ENCODE peak calls at places on chromosomes 5 and 9, in five cellular contexts. One of them, this sample, is unnamed.

GRCh38 chr9:6759114-6759977 is 1.6 kb downstream of the KDM4C start:
- DNase-seq in ELR: peak
- DNase-seq in ovary: peak
- DNase-seq in lower leg skin: no peak
- DNase-seq in iris pigment epithelial cell: peak
- DNase-seq in this sample: no peak

GRCh38 chr5:12934722-12935121 is 1009.8 kb downstream of the DNAH5 start:
- DNase-seq in ELR: peak
- DNase-seq in ovary: no peak
- DNase-seq in lower leg skin: no peak
- DNase-seq in iris pigment epithelial cell: no peak
- DNase-seq in this sample: no peak

GRCh38 chr5:76958976-76959767 is 6.3 kb downstream of the CRHBP start:
- DNase-seq in ELR: peak
- DNase-seq in ovary: no peak
- DNase-seq in lower leg skin: no peak
- DNase-seq in iris pigment epithelial cell: peak
- DNase-seq in this sample: no peak

GRCh38 chr5:138824924-138825863 is 49.9 kb downstream of the LRRTM2 start:
- DNase-seq in ELR: peak
- DNase-seq in ovary: no peak
- DNase-seq in lower leg skin: no peak
- DNase-seq in iris pigment epithelial cell: peak
- DNase-seq in this sample: no peak

GRCh38 chr9:70609542-70610286 is 195.3 kb upstream of the KLF9 start:
- DNase-seq in ELR: peak
- DNase-seq in ovary: no peak
- DNase-seq in lower leg skin: peak
- DNase-seq in iris pigment epithelial cell: peak
- DNase-seq in this sample: peak

GRCh38 chr5:173925449-173926071 is 37.4 kb downstream of the CPEB4 start:
- DNase-seq in ELR: peak
- DNase-seq in ovary: no peak
- DNase-seq in lower leg skin: no peak
- DNase-seq in iris pigment epithelial cell: peak
- DNase-seq in this sample: peak

GRCh38 chr9:6188906-6189305 is 26.7 kb upstream of the IL33 start:
- DNase-seq in ELR: no peak
- DNase-seq in ovary: no peak
- DNase-seq in lower leg skin: no peak
- DNase-seq in iris pigment epithelial cell: no peak
- DNase-seq in this sample: no peak

GRCh38 chr5:105968961-105969360 is 1701.8 kb downstream of the EFNA5 start:
- DNase-seq in ELR: no peak
- DNase-seq in ovary: no peak
- DNase-seq in lower leg skin: no peak
- DNase-seq in iris pigment epithelial cell: peak
- DNase-seq in this sample: no peak

GRCh38 chr5:57529864-57530263 is 47.3 kb upstream of the ACTBL2 start:
- DNase-seq in ELR: no peak
- DNase-seq in ovary: no peak
- DNase-seq in lower leg skin: no peak
- DNase-seq in iris pigment epithelial cell: no peak
- DNase-seq in this sample: no peak

GRCh38 chr5:5340206-5340729 is 82.2 kb upstream of the ICE1 start:
- DNase-seq in ELR: peak
- DNase-seq in ovary: peak
- DNase-seq in lower leg skin: peak
- DNase-seq in iris pigment epithelial cell: peak
- DNase-seq in this sample: peak

GRCh38 chr9:115680226-115680625 is 473.4 kb upstream of the PAPPA start:
- DNase-seq in ELR: peak
- DNase-seq in ovary: no peak
- DNase-seq in lower leg skin: no peak
- DNase-seq in iris pigment epithelial cell: no peak
- DNase-seq in this sample: no peak

GRCh38 chr9:92097997-92098482 is 17.2 kb downstream of the SPTLC1 start:
- DNase-seq in ELR: no peak
- DNase-seq in ovary: peak
- DNase-seq in lower leg skin: peak
- DNase-seq in iris pigment epithelial cell: peak
- DNase-seq in this sample: peak

GRCh38 chr5:137957948-137958347 is 68.7 kb downstream of the PKD2L2 start:
- DNase-seq in ELR: no peak
- DNase-seq in ovary: no peak
- DNase-seq in lower leg skin: no peak
- DNase-seq in iris pigment epithelial cell: no peak
- DNase-seq in this sample: no peak

GRCh38 chr9:32644698-32645097 is 9.2 kb upstream of the TAF1L start:
- DNase-seq in ELR: peak
- DNase-seq in ovary: no peak
- DNase-seq in lower leg skin: no peak
- DNase-seq in iris pigment epithelial cell: peak
- DNase-seq in this sample: no peak

GRCh38 chr9:14153310-14153720 is 160.6 kb downstream of the NFIB start:
- DNase-seq in ELR: no peak
- DNase-seq in ovary: no peak
- DNase-seq in lower leg skin: no peak
- DNase-seq in iris pigment epithelial cell: no peak
- DNase-seq in this sample: no peak

GRCh38 chr5:170631471-170632195 is 127.8 kb downstream of the KCNIP1 start:
- DNase-seq in ELR: peak
- DNase-seq in ovary: peak
- DNase-seq in lower leg skin: no peak
- DNase-seq in iris pigment epithelial cell: no peak
- DNase-seq in this sample: peak

GRCh38 chr5:135075621-135076585 is 41.9 kb upstream of the PITX1 start:
- DNase-seq in ELR: peak
- DNase-seq in ovary: no peak
- DNase-seq in lower leg skin: no peak
- DNase-seq in iris pigment epithelial cell: peak
- DNase-seq in this sample: no peak

GRCh38 chr5:64074533-64074932 is 91.1 kb upstream of the RNF180 start:
- DNase-seq in ELR: peak
- DNase-seq in ovary: no peak
- DNase-seq in lower leg skin: no peak
- DNase-seq in iris pigment epithelial cell: peak
- DNase-seq in this sample: no peak

GRCh38 chr5:37111426-37112382 is 137.5 kb downstream of the CPLANE1 start:
- DNase-seq in ELR: no peak
- DNase-seq in ovary: no peak
- DNase-seq in lower leg skin: no peak
- DNase-seq in iris pigment epithelial cell: peak
- DNase-seq in this sample: no peak

GRCh38 chr9:134892221-134892620 is 11.6 kb downstream of the FCN2 start:
- DNase-seq in ELR: no peak
- DNase-seq in ovary: no peak
- DNase-seq in lower leg skin: no peak
- DNase-seq in iris pigment epithelial cell: no peak
- DNase-seq in this sample: no peak

GRCh38 chr5:117713585-117714198 is 1139.1 kb upstream of the SEMA6A start:
- DNase-seq in ELR: no peak
- DNase-seq in ovary: no peak
- DNase-seq in lower leg skin: no peak
- DNase-seq in iris pigment epithelial cell: peak
- DNase-seq in this sample: no peak

GRCh38 chr5:124231794-124232193 is 514.6 kb downstream of the ZNF608 start:
- DNase-seq in ELR: no peak
- DNase-seq in ovary: no peak
- DNase-seq in lower leg skin: no peak
- DNase-seq in iris pigment epithelial cell: no peak
- DNase-seq in this sample: no peak

GRCh38 chr5:168088415-168089165 is 202.9 kb upstream of the WWC1 start:
- DNase-seq in ELR: no peak
- DNase-seq in ovary: no peak
- DNase-seq in lower leg skin: no peak
- DNase-seq in iris pigment epithelial cell: no peak
- DNase-seq in this sample: no peak

GRCh38 chr5:149756354-149756753 is 26.2 kb downstream of the PPARGC1B start:
- DNase-seq in ELR: no peak
- DNase-seq in ovary: no peak
- DNase-seq in lower leg skin: no peak
- DNase-seq in iris pigment epithelial cell: no peak
- DNase-seq in this sample: no peak

GRCh38 chr9:71975833-71976232 is 64.4 kb downstream of the C9orf85 start:
- DNase-seq in ELR: peak
- DNase-seq in ovary: no peak
- DNase-seq in lower leg skin: no peak
- DNase-seq in iris pigment epithelial cell: no peak
- DNase-seq in this sample: no peak

GRCh38 chr5:78757269-78758053 is 108.9 kb upstream of the LHFPL2 start:
- DNase-seq in ELR: peak
- DNase-seq in ovary: no peak
- DNase-seq in lower leg skin: no peak
- DNase-seq in iris pigment epithelial cell: peak
- DNase-seq in this sample: peak

GRCh38 chr5:132854301-132854700 is 12.0 kb downstream of the GDF9 start:
- DNase-seq in ELR: peak
- DNase-seq in ovary: no peak
- DNase-seq in lower leg skin: no peak
- DNase-seq in iris pigment epithelial cell: no peak
- DNase-seq in this sample: no peak

GRCh38 chr5:59540366-59540765 is 353.2 kb downstream of the PDE4D start:
- DNase-seq in ELR: no peak
- DNase-seq in ovary: no peak
- DNase-seq in lower leg skin: no peak
- DNase-seq in iris pigment epithelial cell: no peak
- DNase-seq in this sample: no peak

GRCh38 chr9:77556396-77556795 is 91.7 kb downstream of the GNA14 start:
- DNase-seq in ELR: peak
- DNase-seq in ovary: no peak
- DNase-seq in lower leg skin: no peak
- DNase-seq in iris pigment epithelial cell: peak
- DNase-seq in this sample: no peak

GRCh38 chr5:101306391-101307137 is 403.5 kb upstream of the ST8SIA4 start:
- DNase-seq in ELR: peak
- DNase-seq in ovary: no peak
- DNase-seq in lower leg skin: no peak
- DNase-seq in iris pigment epithelial cell: peak
- DNase-seq in this sample: no peak

This sample was measured in heart left ventricle.